ENCODE peak calls at places on chromosomes 13 and 19, in ten cellular contexts. One of them, this sample, is unnamed.

GRCh38 chr19:22261596-22261995 is 24.6 kb upstream of the ZNF729 start:
- DNase-seq in NCI-H774: no peak
- DNase-seq in stimulated activated CD4-positive, alpha-beta T cell treated with anti-CD3 and anti-CD28 coated beads, Interleukin-4, amount 100 ng/mL, for 24 hours: no peak
- DNase-seq in Kasumi-1: no peak
- DNase-seq in mammary epithelial cell: no peak
- DNase-seq in astrocyte of the cerebellum: no peak
- DNase-seq in GM10248: no peak
- DNase-seq in T-cell: no peak
- DNase-seq in chondrocyte: no peak
- DNase-seq in GM04504: no peak
- DNase-seq in this sample: no peak

GRCh38 chr13:35566340-35566739 is 89.9 kb upstream of the MAB21L1 start:
- DNase-seq in astrocyte of the cerebellum: no peak
- DNase-seq in GM10248: peak
- DNase-seq in T-cell: no peak
- DNase-seq in GM04504: no peak
- DNase-seq in NCI-H774: no peak
- DNase-seq in chondrocyte: no peak
- DNase-seq in Kasumi-1: peak
- DNase-seq in stimulated activated CD4-positive, alpha-beta T cell treated with anti-CD3 and anti-CD28 coated beads, Interleukin-4, amount 100 ng/mL, for 24 hours: no peak
- DNase-seq in mammary epithelial cell: no peak
- DNase-seq in this sample: no peak

GRCh38 chr19:8039231-8039630 is 13.3 kb upstream of the CCL25 start:
- DNase-seq in GM10248: no peak
- DNase-seq in Kasumi-1: no peak
- DNase-seq in chondrocyte: no peak
- DNase-seq in NCI-H774: no peak
- DNase-seq in astrocyte of the cerebellum: no peak
- DNase-seq in GM04504: no peak
- DNase-seq in T-cell: no peak
- DNase-seq in stimulated activated CD4-positive, alpha-beta T cell treated with anti-CD3 and anti-CD28 coated beads, Interleukin-4, amount 100 ng/mL, for 24 hours: no peak
- DNase-seq in mammary epithelial cell: no peak
- DNase-seq in this sample: no peak

GRCh38 chr13:110564472-110564985 is 3.0 kb upstream of the RAB20 start:
- DNase-seq in GM10248: no peak
- DNase-seq in T-cell: no peak
- DNase-seq in Kasumi-1: no peak
- DNase-seq in astrocyte of the cerebellum: no peak
- DNase-seq in stimulated activated CD4-positive, alpha-beta T cell treated with anti-CD3 and anti-CD28 coated beads, Interleukin-4, amount 100 ng/mL, for 24 hours: no peak
- DNase-seq in mammary epithelial cell: no peak
- DNase-seq in GM04504: no peak
- DNase-seq in chondrocyte: no peak
- DNase-seq in NCI-H774: no peak
- DNase-seq in this sample: no peak

GRCh38 chr13:42218576-42218975 is 53.4 kb upstream of the AKAP11 start:
- DNase-seq in mammary epithelial cell: peak
- DNase-seq in T-cell: no peak
- DNase-seq in stimulated activated CD4-positive, alpha-beta T cell treated with anti-CD3 and anti-CD28 coated beads, Interleukin-4, amount 100 ng/mL, for 24 hours: no peak
- DNase-seq in GM10248: no peak
- DNase-seq in chondrocyte: no peak
- DNase-seq in GM04504: no peak
- DNase-seq in Kasumi-1: no peak
- DNase-seq in astrocyte of the cerebellum: no peak
- DNase-seq in NCI-H774: no peak
- DNase-seq in this sample: no peak

GRCh38 chr13:114124921-114125320 is 7.5 kb downstream of the RASA3 start:
- DNase-seq in GM04504: no peak
- DNase-seq in NCI-H774: no peak
- DNase-seq in chondrocyte: no peak
- DNase-seq in mammary epithelial cell: peak
- DNase-seq in T-cell: peak
- DNase-seq in Kasumi-1: no peak
- DNase-seq in stimulated activated CD4-positive, alpha-beta T cell treated with anti-CD3 and anti-CD28 coated beads, Interleukin-4, amount 100 ng/mL, for 24 hours: peak
- DNase-seq in astrocyte of the cerebellum: peak
- DNase-seq in GM10248: peak
- DNase-seq in this sample: peak

GRCh38 chr13:33228645-33229445 is 56.7 kb downstream of the STARD13 start:
- DNase-seq in Kasumi-1: peak
- DNase-seq in stimulated activated CD4-positive, alpha-beta T cell treated with anti-CD3 and anti-CD28 coated beads, Interleukin-4, amount 100 ng/mL, for 24 hours: peak
- DNase-seq in T-cell: no peak
- DNase-seq in astrocyte of the cerebellum: peak
- DNase-seq in GM04504: peak
- DNase-seq in GM10248: peak
- DNase-seq in chondrocyte: no peak
- DNase-seq in NCI-H774: peak
- DNase-seq in mammary epithelial cell: no peak
- DNase-seq in this sample: no peak

GRCh38 chr19:1455336-1456120 is 5.6 kb downstream of the APC2 start:
- DNase-seq in Kasumi-1: peak
- DNase-seq in chondrocyte: no peak
- DNase-seq in GM04504: no peak
- DNase-seq in stimulated activated CD4-positive, alpha-beta T cell treated with anti-CD3 and anti-CD28 coated beads, Interleukin-4, amount 100 ng/mL, for 24 hours: peak
- DNase-seq in T-cell: no peak
- DNase-seq in NCI-H774: peak
- DNase-seq in astrocyte of the cerebellum: no peak
- DNase-seq in GM10248: peak
- DNase-seq in mammary epithelial cell: peak
- DNase-seq in this sample: peak

GRCh38 chr13:27168870-27169525 is 2.6 kb downstream of the USP12 start:
- DNase-seq in GM04504: no peak
- DNase-seq in NCI-H774: no peak
- DNase-seq in Kasumi-1: no peak
- DNase-seq in GM10248: no peak
- DNase-seq in mammary epithelial cell: no peak
- DNase-seq in stimulated activated CD4-positive, alpha-beta T cell treated with anti-CD3 and anti-CD28 coated beads, Interleukin-4, amount 100 ng/mL, for 24 hours: no peak
- DNase-seq in chondrocyte: no peak
- DNase-seq in T-cell: no peak
- DNase-seq in astrocyte of the cerebellum: no peak
- DNase-seq in this sample: no peak

GRCh38 chr19:49585023-49585422 is 3.9 kb downstream of the PRRG2 start:
- DNase-seq in mammary epithelial cell: no peak
- DNase-seq in GM10248: no peak
- DNase-seq in Kasumi-1: no peak
- DNase-seq in GM04504: no peak
- DNase-seq in astrocyte of the cerebellum: no peak
- DNase-seq in chondrocyte: no peak
- DNase-seq in T-cell: no peak
- DNase-seq in stimulated activated CD4-positive, alpha-beta T cell treated with anti-CD3 and anti-CD28 coated beads, Interleukin-4, amount 100 ng/mL, for 24 hours: no peak
- DNase-seq in NCI-H774: no peak
- DNase-seq in this sample: no peak

GRCh38 chr19:1261863-1262686 is 7.1 kb upstream of the CIRBP start:
- DNase-seq in mammary epithelial cell: no peak
- DNase-seq in astrocyte of the cerebellum: peak
- DNase-seq in Kasumi-1: no peak
- DNase-seq in NCI-H774: peak
- DNase-seq in GM04504: no peak
- DNase-seq in stimulated activated CD4-positive, alpha-beta T cell treated with anti-CD3 and anti-CD28 coated beads, Interleukin-4, amount 100 ng/mL, for 24 hours: no peak
- DNase-seq in GM10248: no peak
- DNase-seq in chondrocyte: no peak
- DNase-seq in T-cell: no peak
- DNase-seq in this sample: peak

GRCh38 chr19:4970558-4971423 is 1.9 kb downstream of the KDM4B start:
- DNase-seq in mammary epithelial cell: peak
- DNase-seq in chondrocyte: no peak
- DNase-seq in GM04504: no peak
- DNase-seq in stimulated activated CD4-positive, alpha-beta T cell treated with anti-CD3 and anti-CD28 coated beads, Interleukin-4, amount 100 ng/mL, for 24 hours: no peak
- DNase-seq in T-cell: no peak
- DNase-seq in NCI-H774: no peak
- DNase-seq in astrocyte of the cerebellum: no peak
- DNase-seq in Kasumi-1: peak
- DNase-seq in GM10248: no peak
- DNase-seq in this sample: no peak

GRCh38 chr13:98632971-98633370 is 56.1 kb upstream of the STK24 start:
- DNase-seq in mammary epithelial cell: no peak
- DNase-seq in T-cell: no peak
- DNase-seq in GM04504: no peak
- DNase-seq in NCI-H774: no peak
- DNase-seq in GM10248: no peak
- DNase-seq in chondrocyte: no peak
- DNase-seq in Kasumi-1: peak
- DNase-seq in stimulated activated CD4-positive, alpha-beta T cell treated with anti-CD3 and anti-CD28 coated beads, Interleukin-4, amount 100 ng/mL, for 24 hours: no peak
- DNase-seq in astrocyte of the cerebellum: no peak
- DNase-seq in this sample: no peak

GRCh38 chr13:45341034-45341798 is at the start of gene TPT1:
- DNase-seq in mammary epithelial cell: peak
- DNase-seq in GM04504: peak
- DNase-seq in Kasumi-1: peak
- DNase-seq in GM10248: peak
- DNase-seq in NCI-H774: peak
- DNase-seq in astrocyte of the cerebellum: peak
- DNase-seq in T-cell: peak
- DNase-seq in stimulated activated CD4-positive, alpha-beta T cell treated with anti-CD3 and anti-CD28 coated beads, Interleukin-4, amount 100 ng/mL, for 24 hours: peak
- DNase-seq in chondrocyte: peak
- DNase-seq in this sample: peak

GRCh38 chr13:92775631-92776030 is 451.0 kb upstream of the GPC6 start:
- DNase-seq in T-cell: no peak
- DNase-seq in GM10248: no peak
- DNase-seq in GM04504: no peak
- DNase-seq in mammary epithelial cell: no peak
- DNase-seq in Kasumi-1: no peak
- DNase-seq in NCI-H774: no peak
- DNase-seq in stimulated activated CD4-positive, alpha-beta T cell treated with anti-CD3 and anti-CD28 coated beads, Interleukin-4, amount 100 ng/mL, for 24 hours: no peak
- DNase-seq in chondrocyte: no peak
- DNase-seq in astrocyte of the cerebellum: no peak
- DNase-seq in this sample: no peak

This sample was measured in effector CD4-positive, alpha-beta T cell.